ENCODE peak calls at places on chromosomes 3 and 15, in five cellular contexts. One of them, this sample, is unnamed.

GRCh38 chr3:65666426-65667091 is 372.2 kb downstream of the MAGI1 start:
- DNase-seq in A549: no peak
- DNase-seq in uterus: no peak
- DNase-seq in CD8-positive, alpha-beta memory T cell: no peak
- DNase-seq in mesendoderm: peak; percentile 29
- DNase-seq in this sample: no peak

GRCh38 chr3:152581941-152582340 is 253.0 kb upstream of the P2RY1 start:
- DNase-seq in A549: no peak
- DNase-seq in uterus: no peak
- DNase-seq in CD8-positive, alpha-beta memory T cell: no peak
- DNase-seq in mesendoderm: no peak
- DNase-seq in this sample: no peak

GRCh38 chr15:58957101-58957973 is 23.9 kb upstream of the SLTM start:
- DNase-seq in A549: peak; percentile 88
- DNase-seq in uterus: peak; percentile 19
- DNase-seq in CD8-positive, alpha-beta memory T cell: peak; percentile 26
- DNase-seq in mesendoderm: peak; percentile 88
- DNase-seq in this sample: peak; percentile 51

GRCh38 chr3:155241559-155241958 is 51.9 kb downstream of the STRIT1 start:
- DNase-seq in A549: no peak
- DNase-seq in uterus: no peak
- DNase-seq in CD8-positive, alpha-beta memory T cell: no peak
- DNase-seq in mesendoderm: no peak
- DNase-seq in this sample: no peak

GRCh38 chr3:151410891-151411559 is 26.5 kb upstream of the P2RY12 start:
- DNase-seq in A549: no peak
- DNase-seq in uterus: no peak
- DNase-seq in CD8-positive, alpha-beta memory T cell: no peak
- DNase-seq in mesendoderm: no peak
- DNase-seq in this sample: no peak

GRCh38 chr3:66438045-66438444 is 62.8 kb downstream of the LRIG1 start:
- DNase-seq in A549: no peak
- DNase-seq in uterus: no peak
- DNase-seq in CD8-positive, alpha-beta memory T cell: no peak
- DNase-seq in mesendoderm: no peak
- DNase-seq in this sample: no peak

GRCh38 chr15:86382341-86382740 is 302.7 kb downstream of the AGBL1 start:
- DNase-seq in A549: no peak
- DNase-seq in uterus: no peak
- DNase-seq in CD8-positive, alpha-beta memory T cell: no peak
- DNase-seq in mesendoderm: no peak
- DNase-seq in this sample: no peak

GRCh38 chr3:71241981-71242552 is 341.5 kb downstream of the FOXP1 start:
- DNase-seq in A549: no peak
- DNase-seq in uterus: no peak
- DNase-seq in CD8-positive, alpha-beta memory T cell: no peak
- DNase-seq in mesendoderm: no peak
- DNase-seq in this sample: no peak

GRCh38 chr3:187833799-187834578 is 88.7 kb upstream of the BCL6 start:
- DNase-seq in A549: no peak
- DNase-seq in uterus: no peak
- DNase-seq in CD8-positive, alpha-beta memory T cell: no peak
- DNase-seq in mesendoderm: no peak
- DNase-seq in this sample: no peak

GRCh38 chr3:76570436-76571057 is 469.4 kb upstream of the ROBO2 start:
- DNase-seq in A549: peak; percentile 2
- DNase-seq in uterus: no peak
- DNase-seq in CD8-positive, alpha-beta memory T cell: no peak
- DNase-seq in mesendoderm: peak; percentile 22
- DNase-seq in this sample: no peak

GRCh38 chr15:35181538-35181937 is 96.4 kb upstream of the NANOGP8 start:
- DNase-seq in A549: peak; percentile 6
- DNase-seq in uterus: no peak
- DNase-seq in CD8-positive, alpha-beta memory T cell: no peak
- DNase-seq in mesendoderm: no peak
- DNase-seq in this sample: no peak

GRCh38 chr3:44065311-44065710 is 176.4 kb upstream of the TOPAZ1 start:
- DNase-seq in A549: peak; percentile 21
- DNase-seq in uterus: no peak
- DNase-seq in CD8-positive, alpha-beta memory T cell: no peak
- DNase-seq in mesendoderm: no peak
- DNase-seq in this sample: no peak

GRCh38 chr15:98850991-98851776 is 156.4 kb downstream of the PGPEP1L start:
- DNase-seq in A549: peak; percentile 89
- DNase-seq in uterus: peak; percentile 70
- DNase-seq in CD8-positive, alpha-beta memory T cell: peak; percentile 47
- DNase-seq in mesendoderm: peak; percentile 91
- DNase-seq in this sample: peak; percentile 83

GRCh38 chr15:24823473-24823872 is 131.3 kb upstream of the SNRPN start:
- DNase-seq in A549: no peak
- DNase-seq in uterus: no peak
- DNase-seq in CD8-positive, alpha-beta memory T cell: no peak
- DNase-seq in mesendoderm: peak; percentile 98
- DNase-seq in this sample: no peak

GRCh38 chr3:192879346-192880031 is 38.2 kb downstream of the MB21D2 start:
- DNase-seq in A549: peak; percentile 87
- DNase-seq in uterus: no peak
- DNase-seq in CD8-positive, alpha-beta memory T cell: no peak
- DNase-seq in mesendoderm: peak; percentile 99
- DNase-seq in this sample: no peak

GRCh38 chr3:15292765-15293522 is 39.4 kb downstream of the SH3BP5 start:
- DNase-seq in A549: peak; percentile 29
- DNase-seq in uterus: peak; percentile 79
- DNase-seq in CD8-positive, alpha-beta memory T cell: no peak
- DNase-seq in mesendoderm: no peak
- DNase-seq in this sample: peak; percentile 90

GRCh38 chr3:138935864-138936762 is 10.8 kb downstream of the FOXL2 start:
- DNase-seq in A549: peak; percentile 64
- DNase-seq in uterus: peak; percentile 76
- DNase-seq in CD8-positive, alpha-beta memory T cell: peak; percentile 54
- DNase-seq in mesendoderm: peak; percentile 82
- DNase-seq in this sample: peak; percentile 93

GRCh38 chr3:124552224-124552623 is 178.0 kb upstream of the UMPS start:
- DNase-seq in A549: peak; percentile 64
- DNase-seq in uterus: no peak
- DNase-seq in CD8-positive, alpha-beta memory T cell: no peak
- DNase-seq in mesendoderm: no peak
- DNase-seq in this sample: no peak

GRCh38 chr3:42880183-42880582 is 4.5 kb upstream of the CYP8B1 start:
- DNase-seq in A549: no peak
- DNase-seq in uterus: no peak
- DNase-seq in CD8-positive, alpha-beta memory T cell: no peak
- DNase-seq in mesendoderm: no peak
- DNase-seq in this sample: no peak

GRCh38 chr3:134374791-134375541 is 719 bp upstream of the AMOTL2 start:
- DNase-seq in A549: peak; percentile 82
- DNase-seq in uterus: peak; percentile 60
- DNase-seq in CD8-positive, alpha-beta memory T cell: no peak
- DNase-seq in mesendoderm: peak; percentile 99
- DNase-seq in this sample: peak; percentile 75

GRCh38 chr3:85560088-85560790 is 601.5 kb downstream of the CADM2 start:
- DNase-seq in A549: no peak
- DNase-seq in uterus: no peak
- DNase-seq in CD8-positive, alpha-beta memory T cell: no peak
- DNase-seq in mesendoderm: no peak
- DNase-seq in this sample: peak; percentile 70

GRCh38 chr3:139281512-139282196 is 62.2 kb upstream of the MRPS22 start:
- DNase-seq in A549: no peak
- DNase-seq in uterus: no peak
- DNase-seq in CD8-positive, alpha-beta memory T cell: no peak
- DNase-seq in mesendoderm: no peak
- DNase-seq in this sample: no peak

GRCh38 chr15:47586653-47587224 is 130.6 kb upstream of the SEMA6D start:
- DNase-seq in A549: no peak
- DNase-seq in uterus: no peak
- DNase-seq in CD8-positive, alpha-beta memory T cell: no peak
- DNase-seq in mesendoderm: no peak
- DNase-seq in this sample: no peak

GRCh38 chr3:69542265-69543079 is 156.6 kb upstream of the FRMD4B start:
- DNase-seq in A549: peak; percentile 13
- DNase-seq in uterus: no peak
- DNase-seq in CD8-positive, alpha-beta memory T cell: no peak
- DNase-seq in mesendoderm: peak; percentile 71
- DNase-seq in this sample: peak; percentile 76

GRCh38 chr3:10855871-10856662 is 40.0 kb downstream of the SLC6A11 start:
- DNase-seq in A549: peak; percentile 17
- DNase-seq in uterus: no peak
- DNase-seq in CD8-positive, alpha-beta memory T cell: no peak
- DNase-seq in mesendoderm: peak; percentile 27
- DNase-seq in this sample: no peak

GRCh38 chr15:63833246-63833696 is 477 bp downstream of the HERC1 start:
- DNase-seq in A549: no peak
- DNase-seq in uterus: peak; percentile 24
- DNase-seq in CD8-positive, alpha-beta memory T cell: peak; percentile 12
- DNase-seq in mesendoderm: peak; percentile 60
- DNase-seq in this sample: peak; percentile 55

GRCh38 chr15:52558196-52558595 is 10.6 kb downstream of the ARPP19 start:
- DNase-seq in A549: peak; percentile 46
- DNase-seq in uterus: no peak
- DNase-seq in CD8-positive, alpha-beta memory T cell: no peak
- DNase-seq in mesendoderm: peak; percentile 24
- DNase-seq in this sample: no peak

GRCh38 chr15:28962851-28963710 is 77.3 kb downstream of the APBA2 start:
- DNase-seq in A549: no peak
- DNase-seq in uterus: no peak
- DNase-seq in CD8-positive, alpha-beta memory T cell: no peak
- DNase-seq in mesendoderm: no peak
- DNase-seq in this sample: peak; percentile 27

GRCh38 chr3:55128201-55128870 is 200.5 kb upstream of the LRTM1 start:
- DNase-seq in A549: no peak
- DNase-seq in uterus: no peak
- DNase-seq in CD8-positive, alpha-beta memory T cell: no peak
- DNase-seq in mesendoderm: peak; percentile 18
- DNase-seq in this sample: no peak

GRCh38 chr3:159604151-159604581 is 384.5 kb upstream of the IL12A start:
- DNase-seq in A549: no peak
- DNase-seq in uterus: no peak
- DNase-seq in CD8-positive, alpha-beta memory T cell: no peak
- DNase-seq in mesendoderm: no peak
- DNase-seq in this sample: no peak

GRCh38 chr3:71504250-71505036 is 79.1 kb downstream of the FOXP1 start:
- DNase-seq in A549: peak; percentile 85
- DNase-seq in uterus: no peak
- DNase-seq in CD8-positive, alpha-beta memory T cell: no peak
- DNase-seq in mesendoderm: no peak
- DNase-seq in this sample: peak; percentile 75

GRCh38 chr3:18295171-18295920 is 129.8 kb downstream of the SATB1 start:
- DNase-seq in A549: peak; percentile 80
- DNase-seq in uterus: no peak
- DNase-seq in CD8-positive, alpha-beta memory T cell: no peak
- DNase-seq in mesendoderm: peak; percentile 96
- DNase-seq in this sample: no peak

GRCh38 chr3:46501702-46502101 is 3.9 kb downstream of the RTP3 start:
- DNase-seq in A549: no peak
- DNase-seq in uterus: no peak
- DNase-seq in CD8-positive, alpha-beta memory T cell: no peak
- DNase-seq in mesendoderm: no peak
- DNase-seq in this sample: no peak

DNA sequence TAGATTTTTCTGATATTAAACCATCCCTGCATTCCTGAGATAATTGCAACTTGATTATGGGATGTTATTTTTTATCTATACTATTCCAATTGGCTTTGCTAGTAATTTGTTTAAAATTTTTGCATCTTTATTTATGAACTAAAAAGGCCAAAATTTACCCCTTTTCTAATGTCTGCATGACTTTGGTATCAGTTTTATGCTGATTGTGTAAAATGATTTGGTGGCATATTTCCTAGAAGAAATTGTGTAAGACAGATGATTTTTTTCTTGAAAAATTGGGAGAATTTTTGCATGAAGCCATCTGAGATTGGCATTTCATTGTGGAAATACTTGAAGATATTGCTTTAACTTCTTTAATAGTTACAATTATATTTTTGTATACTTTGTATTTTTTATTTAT is 183.8 kb upstream of the TBL1XR1 start:
- DNase-seq in A549: no peak
- DNase-seq in uterus: no peak
- DNase-seq in CD8-positive, alpha-beta memory T cell: no peak
- DNase-seq in mesendoderm: no peak
- DNase-seq in this sample: no peak
- H3K4me3 ChIP-seq in A549: no peak overlapping the region
- H3K4me3 ChIP-seq in uterus: no peak overlapping the region
- H3K4me3 ChIP-seq in CD8-positive, alpha-beta memory T cell: no peak overlapping the region
- H3K4me3 ChIP-seq in mesendoderm: no peak overlapping the region
- H3K4me3 ChIP-seq in this sample: no peak overlapping the region

GRCh38 chr3:14212032-14212431 is 33.4 kb downstream of the LSM3 start:
- DNase-seq in A549: no peak
- DNase-seq in uterus: no peak
- DNase-seq in CD8-positive, alpha-beta memory T cell: no peak
- DNase-seq in mesendoderm: no peak
- DNase-seq in this sample: no peak

GRCh38 chr3:14208977-14209394 is 30.4 kb downstream of the LSM3 start:
- DNase-seq in A549: no peak
- DNase-seq in uterus: no peak
- DNase-seq in CD8-positive, alpha-beta memory T cell: no peak
- DNase-seq in mesendoderm: no peak
- DNase-seq in this sample: no peak

GRCh38 chr3:14210281-14210670 is 31.7 kb downstream of the LSM3 start:
- DNase-seq in A549: no peak
- DNase-seq in uterus: no peak
- DNase-seq in CD8-positive, alpha-beta memory T cell: no peak
- DNase-seq in mesendoderm: no peak
- DNase-seq in this sample: no peak

GRCh38 chr3:14209596-14210280 is 31.1 kb downstream of the LSM3 start:
- DNase-seq in A549: no peak
- DNase-seq in uterus: no peak
- DNase-seq in CD8-positive, alpha-beta memory T cell: no peak
- DNase-seq in mesendoderm: no peak
- DNase-seq in this sample: no peak

GRCh38 chr3:14210843-14211594 is 32.4 kb downstream of the LSM3 start:
- DNase-seq in A549: no peak
- DNase-seq in uterus: no peak
- DNase-seq in CD8-positive, alpha-beta memory T cell: no peak
- DNase-seq in mesendoderm: no peak
- DNase-seq in this sample: no peak
- H3K4me3 ChIP-seq in A549: no peak overlapping the region
- H3K4me3 ChIP-seq in uterus: no peak overlapping the region
- H3K4me3 ChIP-seq in CD8-positive, alpha-beta memory T cell: no peak overlapping the region
- H3K4me3 ChIP-seq in mesendoderm: no peak overlapping the region
- H3K4me3 ChIP-seq in this sample: no peak overlapping the region

DNA sequence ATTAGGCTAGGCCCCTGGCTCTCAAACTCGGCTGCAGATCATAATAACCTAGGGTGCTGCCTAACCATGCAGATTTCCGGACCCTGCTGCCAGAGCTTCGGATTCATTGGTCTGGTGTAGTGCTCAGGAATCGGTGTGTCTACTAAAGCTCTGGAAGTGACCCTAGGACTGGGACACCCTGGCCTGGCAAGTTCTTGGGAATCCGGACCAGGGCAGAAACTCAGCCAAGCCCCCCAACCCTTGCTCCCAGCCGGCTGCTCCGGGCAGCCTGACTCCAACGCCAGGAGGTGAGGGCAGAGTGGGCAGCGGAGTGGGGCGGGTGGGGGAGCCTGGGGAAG is 23.0 kb downstream of the IGDCC3 start:
- DNase-seq in A549: no peak
- DNase-seq in uterus: no peak
- DNase-seq in CD8-positive, alpha-beta memory T cell: no peak
- DNase-seq in mesendoderm: no peak
- DNase-seq in this sample: no peak
- H3K4me3 ChIP-seq in A549: no peak overlapping the region
- H3K4me3 ChIP-seq in uterus: no peak overlapping the region
- H3K4me3 ChIP-seq in CD8-positive, alpha-beta memory T cell: no peak overlapping the region
- H3K4me3 ChIP-seq in mesendoderm: no peak overlapping the region
- H3K4me3 ChIP-seq in this sample: no peak overlapping the region

GRCh38 chr15:101240364-101240763 is 11.5 kb downstream of the CHSY1 start:
- DNase-seq in A549: no peak
- DNase-seq in uterus: no peak
- DNase-seq in CD8-positive, alpha-beta memory T cell: no peak
- DNase-seq in mesendoderm: no peak
- DNase-seq in this sample: no peak
- H3K4me3 ChIP-seq in A549: no peak overlapping the region
- H3K4me3 ChIP-seq in uterus: no peak overlapping the region
- H3K4me3 ChIP-seq in CD8-positive, alpha-beta memory T cell: no peak overlapping the region
- H3K4me3 ChIP-seq in mesendoderm: no peak overlapping the region
- H3K4me3 ChIP-seq in this sample: no peak overlapping the region

This sample was measured in aorta.